ENCODE peak calls at places on chromosomes 5 and 9, in eight cellular contexts. D is GM12891, G is ovary, P is uterus, H is A549, X is IMR-90, F is heart left ventricle, S is thyroid gland. B is an unnamed sample.

GRCh38 chr5:168851902-168852321 is 272.7 kb upstream of the PANK3 start:
- DNase-seq in D (no peak), G (no peak), P (no peak), H (peak; percentile 6), X (no peak), F (no peak), S (no peak), B (no peak)

GRCh38 chr5:124193371-124193789 is 553.1 kb downstream of the ZNF608 start:
- DNase-seq in D (no peak), G (no peak), P (no peak), H (no peak), X (peak; percentile 56), F (no peak), S (no peak), B (no peak)

GRCh38 chr5:157535042-157535865 is 40.3 kb downstream of the ADAM19 start:
- DNase-seq in D (no peak), G (peak; percentile 34), P (peak; percentile 69), H (no peak), X (peak; percentile 56), F (peak; percentile 81), S (no peak), B (no peak)

GRCh38 chr9:86329649-86330048 is 24.6 kb downstream of the TUT7 start:
- DNase-seq in D (no peak), G (no peak), P (no peak), H (no peak), X (peak; percentile 45), F (no peak), S (no peak), B (no peak)

GRCh38 chr9:134531251-134531970 is 110.2 kb upstream of the COL5A1 start:
- DNase-seq in D (no peak), G (no peak), P (no peak), H (no peak), X (no peak), F (no peak), S (no peak), B (no peak)

GRCh38 chr9:114006155-114006550 is 71.9 kb downstream of the AMBP start:
- DNase-seq in D (no peak), G (no peak), P (peak; percentile 8), H (no peak), X (no peak), F (no peak), S (no peak), B (no peak)

GRCh38 chr5:133998807-133999206 is 6.0 kb downstream of the VDAC1 start:
- DNase-seq in D (no peak), G (no peak), P (no peak), H (no peak), X (no peak), F (no peak), S (no peak), B (no peak)

GRCh38 chr5:89069591-89069990 is 186.6 kb upstream of the MEF2C start:
- DNase-seq in D (no peak), G (no peak), P (no peak), H (no peak), X (no peak), F (no peak), S (no peak), B (no peak)

GRCh38 chr9:136776947-136777346 is 12.6 kb upstream of the LCN15 start:
- DNase-seq in D (no peak), G (no peak), P (no peak), H (no peak), X (no peak), F (no peak), S (no peak), B (no peak)

GRCh38 chr5:110377411-110378392 is 348.8 kb downstream of the TMEM232 start:
- DNase-seq in D (no peak), G (no peak), P (no peak), H (no peak), X (peak; percentile 34), F (no peak), S (no peak), B (no peak)

GRCh38 chr5:9698125-9698848 is 68.1 kb upstream of the TAS2R1 start:
- DNase-seq in D (no peak), G (no peak), P (no peak), H (no peak), X (peak; percentile 71), F (no peak), S (no peak), B (no peak)

GRCh38 chr5:44638286-44638869 is 170.4 kb upstream of the MRPS30 start:
- DNase-seq in D (no peak), G (no peak), P (no peak), H (peak; percentile 1), X (no peak), F (no peak), S (no peak), B (no peak)

GRCh38 chr9:130866474-130866965 is 30.1 kb downstream of the QRFP start:
- DNase-seq in D (no peak), G (peak; percentile 72), P (peak; percentile 69), H (peak; percentile 93), X (peak; percentile 89), F (peak; percentile 61), S (peak; percentile 72), B (no peak)

GRCh38 chr9:35746583-35746982 is 2.4 kb downstream of the GBA2 start:
- DNase-seq in D (no peak), G (no peak), P (no peak), H (no peak), X (no peak), F (no peak), S (no peak), B (no peak)
- TF ChIP-seq POLR2A in D (no peak), G (no peak), P (no peak), H (no peak), X (no peak), F (no peak), S (no peak), B (no peak)

DNA sequence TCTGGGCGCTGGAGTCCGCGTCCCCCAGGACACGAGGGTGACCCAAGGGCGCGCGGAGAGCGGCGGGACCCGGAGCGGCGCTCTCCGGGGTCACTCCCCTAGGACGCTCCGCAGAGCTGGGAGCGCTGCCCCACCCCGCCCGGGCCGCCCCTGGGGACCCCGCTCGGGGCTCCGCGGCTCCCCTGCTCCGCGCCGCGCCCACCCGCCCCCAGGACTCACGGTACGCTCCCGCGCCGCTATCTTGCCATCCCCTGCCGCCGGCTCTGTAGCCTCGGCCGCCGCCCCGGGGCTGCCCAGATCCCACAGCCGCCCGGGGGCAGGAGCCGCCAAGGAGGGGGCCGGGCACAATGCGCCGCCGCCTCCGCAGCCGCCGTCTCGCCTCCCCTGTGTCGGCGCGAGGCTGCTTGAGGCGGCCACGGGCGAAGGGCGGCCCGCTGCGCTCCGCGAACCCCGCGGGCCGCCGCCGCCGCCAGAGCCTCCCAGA is 289 bp downstream of the LIFR start:
- DNase-seq in D (no peak), G (no peak), P (no peak), H (no peak), X (no peak), F (no peak), S (no peak), B (no peak)
- TF ChIP-seq POLR2A in D (no peak), G (no peak), P (peak; percentile 85), H (no peak), X (peak; percentile 18), F (peak; percentile 66), S (peak; percentile 54), B (no peak)

GRCh38 chr5:151347364-151347763 is at the start of gene SLC36A2:
- DNase-seq in D (no peak), G (no peak), P (no peak), H (no peak), X (no peak), F (no peak), S (no peak), B (peak; percentile 50)
- TF ChIP-seq POLR2A in D (no peak), G (no peak), P (no peak), H (no peak), X (no peak), F (no peak), S (no peak), B (no peak)

GRCh38 chr9:34620061-34620994 is at the start of gene DCTN3:
- DNase-seq in D (peak; percentile 97), G (peak; percentile 95), P (peak; percentile 96), H (peak; percentile 93), X (peak; percentile 94), F (peak; percentile 94), S (peak; percentile 96), B (peak; percentile 98)
- TF ChIP-seq POLR2A in D (peak; percentile 71), G (peak; percentile 21), P (peak; percentile 35), H (peak; percentile 30), X (peak; percentile 61), F (no peak), S (no peak), B (no peak)

B was measured in esophagus muscularis mucosa.